ENCODE peak calls at places on chromosome 20, in eight cellular contexts. One of them, this sample, is unnamed.

GRCh38 chr20:14481863-14482262 is 144.5 kb upstream of the FLRT3 start:
- DNase-seq in activated T-cell treated with anti-CD3 and anti-CD28 coated beads for 1 hour: no peak
- DNase-seq in NCI-H345: no peak
- DNase-seq in neural progenitor cell: no peak
- DNase-seq in mucosa of gallbladder: no peak
- DNase-seq in choroid plexus epithelial cell: peak
- DNase-seq in Calu3: no peak
- DNase-seq in A549: no peak
- DNase-seq in this sample: no peak

GRCh38 chr20:35523298-35523888 is 6.1 kb downstream of the C20orf173 start:
- DNase-seq in neural progenitor cell: peak
- DNase-seq in activated T-cell treated with anti-CD3 and anti-CD28 coated beads for 1 hour: no peak
- DNase-seq in A549: peak
- DNase-seq in Calu3: peak
- DNase-seq in choroid plexus epithelial cell: peak
- DNase-seq in mucosa of gallbladder: no peak
- DNase-seq in NCI-H345: no peak
- DNase-seq in this sample: no peak

GRCh38 chr20:20946122-20946759 is 159.9 kb downstream of the LINC00237 start:
- DNase-seq in mucosa of gallbladder: no peak
- DNase-seq in Calu3: no peak
- DNase-seq in neural progenitor cell: no peak
- DNase-seq in NCI-H345: no peak
- DNase-seq in choroid plexus epithelial cell: no peak
- DNase-seq in activated T-cell treated with anti-CD3 and anti-CD28 coated beads for 1 hour: no peak
- DNase-seq in A549: no peak
- DNase-seq in this sample: no peak

GRCh38 chr20:13526551-13526950 is 112.2 kb downstream of the TASP1 start:
- DNase-seq in NCI-H345: no peak
- DNase-seq in activated T-cell treated with anti-CD3 and anti-CD28 coated beads for 1 hour: no peak
- DNase-seq in mucosa of gallbladder: no peak
- DNase-seq in Calu3: no peak
- DNase-seq in neural progenitor cell: no peak
- DNase-seq in choroid plexus epithelial cell: peak
- DNase-seq in A549: no peak
- DNase-seq in this sample: no peak

GRCh38 chr20:5316188-5317158 is at the start of gene PROKR2:
- DNase-seq in Calu3: no peak
- DNase-seq in NCI-H345: peak
- DNase-seq in choroid plexus epithelial cell: no peak
- DNase-seq in A549: no peak
- DNase-seq in mucosa of gallbladder: no peak
- DNase-seq in neural progenitor cell: peak
- DNase-seq in activated T-cell treated with anti-CD3 and anti-CD28 coated beads for 1 hour: no peak
- DNase-seq in this sample: no peak

GRCh38 chr20:22921595-22922421 is 113.3 kb upstream of the SSTR4 start:
- DNase-seq in mucosa of gallbladder: no peak
- DNase-seq in activated T-cell treated with anti-CD3 and anti-CD28 coated beads for 1 hour: no peak
- DNase-seq in neural progenitor cell: no peak
- DNase-seq in Calu3: no peak
- DNase-seq in choroid plexus epithelial cell: peak
- DNase-seq in NCI-H345: no peak
- DNase-seq in A549: peak
- DNase-seq in this sample: no peak

GRCh38 chr20:37007898-37008649 is 56.6 kb upstream of the SAMHD1 start:
- DNase-seq in neural progenitor cell: no peak
- DNase-seq in activated T-cell treated with anti-CD3 and anti-CD28 coated beads for 1 hour: no peak
- DNase-seq in Calu3: no peak
- DNase-seq in A549: no peak
- DNase-seq in choroid plexus epithelial cell: peak
- DNase-seq in NCI-H345: no peak
- DNase-seq in mucosa of gallbladder: no peak
- DNase-seq in this sample: peak

GRCh38 chr20:9220874-9221547 is 152.1 kb downstream of the PLCB4 start:
- DNase-seq in Calu3: no peak
- DNase-seq in mucosa of gallbladder: no peak
- DNase-seq in NCI-H345: no peak
- DNase-seq in A549: no peak
- DNase-seq in neural progenitor cell: peak
- DNase-seq in activated T-cell treated with anti-CD3 and anti-CD28 coated beads for 1 hour: no peak
- DNase-seq in choroid plexus epithelial cell: peak
- DNase-seq in this sample: no peak

GRCh38 chr20:15487682-15488081 is 1085.6 kb downstream of the KIF16B start:
- DNase-seq in choroid plexus epithelial cell: no peak
- DNase-seq in Calu3: no peak
- DNase-seq in A549: no peak
- DNase-seq in activated T-cell treated with anti-CD3 and anti-CD28 coated beads for 1 hour: no peak
- DNase-seq in neural progenitor cell: no peak
- DNase-seq in mucosa of gallbladder: no peak
- DNase-seq in NCI-H345: peak
- DNase-seq in this sample: no peak

GRCh38 chr20:23626040-23626620 is 11.6 kb downstream of the CST3 start:
- DNase-seq in activated T-cell treated with anti-CD3 and anti-CD28 coated beads for 1 hour: no peak
- DNase-seq in choroid plexus epithelial cell: peak
- DNase-seq in NCI-H345: no peak
- DNase-seq in neural progenitor cell: no peak
- DNase-seq in mucosa of gallbladder: peak
- DNase-seq in A549: no peak
- DNase-seq in Calu3: peak
- DNase-seq in this sample: no peak

GRCh38 chr20:20552076-20552475 is 160.4 kb downstream of the RALGAPA2 start:
- DNase-seq in NCI-H345: peak
- DNase-seq in neural progenitor cell: no peak
- DNase-seq in Calu3: no peak
- DNase-seq in mucosa of gallbladder: no peak
- DNase-seq in activated T-cell treated with anti-CD3 and anti-CD28 coated beads for 1 hour: no peak
- DNase-seq in choroid plexus epithelial cell: no peak
- DNase-seq in A549: no peak
- DNase-seq in this sample: no peak

GRCh38 chr20:25686081-25687077 is 10.3 kb downstream of the ZNF337 start:
- DNase-seq in choroid plexus epithelial cell: no peak
- DNase-seq in A549: no peak
- DNase-seq in neural progenitor cell: no peak
- DNase-seq in mucosa of gallbladder: no peak
- DNase-seq in NCI-H345: peak
- DNase-seq in activated T-cell treated with anti-CD3 and anti-CD28 coated beads for 1 hour: no peak
- DNase-seq in Calu3: no peak
- DNase-seq in this sample: no peak

GRCh38 chr20:10313215-10313614 is 94.6 kb downstream of the SNAP25 start:
- DNase-seq in neural progenitor cell: no peak
- DNase-seq in A549: no peak
- DNase-seq in mucosa of gallbladder: no peak
- DNase-seq in Calu3: no peak
- DNase-seq in activated T-cell treated with anti-CD3 and anti-CD28 coated beads for 1 hour: no peak
- DNase-seq in NCI-H345: no peak
- DNase-seq in choroid plexus epithelial cell: peak
- DNase-seq in this sample: no peak

GRCh38 chr20:33947709-33948295 is 45.9 kb upstream of the RALY start:
- DNase-seq in choroid plexus epithelial cell: peak
- DNase-seq in mucosa of gallbladder: peak
- DNase-seq in neural progenitor cell: peak
- DNase-seq in NCI-H345: no peak
- DNase-seq in Calu3: peak
- DNase-seq in A549: peak
- DNase-seq in activated T-cell treated with anti-CD3 and anti-CD28 coated beads for 1 hour: peak
- DNase-seq in this sample: no peak

GRCh38 chr20:35854697-35855434 is 83.1 kb downstream of the PHF20 start:
- DNase-seq in NCI-H345: no peak
- DNase-seq in choroid plexus epithelial cell: peak
- DNase-seq in Calu3: no peak
- DNase-seq in activated T-cell treated with anti-CD3 and anti-CD28 coated beads for 1 hour: no peak
- DNase-seq in A549: no peak
- DNase-seq in mucosa of gallbladder: no peak
- DNase-seq in neural progenitor cell: no peak
- DNase-seq in this sample: no peak

GRCh38 chr20:60485012-60485760 is 527.0 kb downstream of the CDH26 start:
- DNase-seq in neural progenitor cell: no peak
- DNase-seq in activated T-cell treated with anti-CD3 and anti-CD28 coated beads for 1 hour: no peak
- DNase-seq in Calu3: no peak
- DNase-seq in A549: no peak
- DNase-seq in choroid plexus epithelial cell: no peak
- DNase-seq in NCI-H345: no peak
- DNase-seq in mucosa of gallbladder: no peak
- DNase-seq in this sample: no peak

GRCh38 chr20:13261460-13262301 is 40.6 kb downstream of the ISM1 start:
- DNase-seq in choroid plexus epithelial cell: peak
- DNase-seq in activated T-cell treated with anti-CD3 and anti-CD28 coated beads for 1 hour: peak
- DNase-seq in NCI-H345: peak
- DNase-seq in A549: peak
- DNase-seq in neural progenitor cell: peak
- DNase-seq in Calu3: peak
- DNase-seq in mucosa of gallbladder: peak
- DNase-seq in this sample: peak

GRCh38 chr20:34420146-34420545 is 57.1 kb downstream of the ITCH start:
- DNase-seq in Calu3: no peak
- DNase-seq in A549: no peak
- DNase-seq in NCI-H345: no peak
- DNase-seq in neural progenitor cell: no peak
- DNase-seq in activated T-cell treated with anti-CD3 and anti-CD28 coated beads for 1 hour: no peak
- DNase-seq in mucosa of gallbladder: no peak
- DNase-seq in choroid plexus epithelial cell: no peak
- DNase-seq in this sample: no peak

GRCh38 chr20:63553251-63553932 is 567 bp upstream of the FNDC11 start:
- DNase-seq in Calu3: peak
- DNase-seq in choroid plexus epithelial cell: peak
- DNase-seq in mucosa of gallbladder: peak
- DNase-seq in NCI-H345: peak
- DNase-seq in activated T-cell treated with anti-CD3 and anti-CD28 coated beads for 1 hour: peak
- DNase-seq in neural progenitor cell: peak
- DNase-seq in A549: peak
- DNase-seq in this sample: no peak

GRCh38 chr20:21147593-21147992 is 21.7 kb downstream of the KIZ start:
- DNase-seq in Calu3: no peak
- DNase-seq in A549: no peak
- DNase-seq in choroid plexus epithelial cell: no peak
- DNase-seq in NCI-H345: no peak
- DNase-seq in mucosa of gallbladder: no peak
- DNase-seq in activated T-cell treated with anti-CD3 and anti-CD28 coated beads for 1 hour: no peak
- DNase-seq in neural progenitor cell: no peak
- DNase-seq in this sample: no peak

GRCh38 chr20:17536944-17537444 is 5.8 kb upstream of the BFSP1 start:
- DNase-seq in activated T-cell treated with anti-CD3 and anti-CD28 coated beads for 1 hour: peak
- DNase-seq in NCI-H345: peak
- DNase-seq in Calu3: peak
- DNase-seq in mucosa of gallbladder: peak
- DNase-seq in choroid plexus epithelial cell: peak
- DNase-seq in A549: peak
- DNase-seq in neural progenitor cell: peak
- DNase-seq in this sample: peak

This sample was measured in Ammon's horn.